ENCODE peak calls at places on chromosome 1, in eight cellular contexts. D, S, B, C, U, H, X and F are unnamed samples.

GRCh38 chr1:45802343-45803298 is 791 bp upstream of the MAST2 start:
- DNase-seq in B (peak; percentile 55), X (peak; percentile 79), U (no peak), S (peak; percentile 58), H (peak; percentile 97), D (peak; percentile 69), C (peak; percentile 44), F (peak; percentile 99)

GRCh38 chr1:33244143-33244808 is 12.0 kb upstream of the ZNF362 start:
- DNase-seq in S (no peak), B (no peak), U (no peak), C (no peak), H (peak; percentile 96), X (no peak), D (no peak), F (peak; percentile 90)

GRCh38 chr1:2334883-2335534 is 56.3 kb downstream of the MORN1 start:
- DNase-seq in D (no peak), H (no peak), S (no peak), C (no peak), B (no peak), U (no peak), X (no peak), F (no peak)

GRCh38 chr1:155893389-155894142 is 17.6 kb downstream of the RIT1 start:
- DNase-seq in S (no peak), D (peak; percentile 43), C (no peak), B (no peak), X (no peak), U (no peak), H (peak; percentile 94), F (peak; percentile 95)

GRCh38 chr1:165562576-165562975 is 18.8 kb downstream of the LRRC52 start:
- DNase-seq in C (no peak), H (peak; percentile 8), D (no peak), U (no peak), B (no peak), X (no peak), S (no peak), F (no peak)

GRCh38 chr1:194175251-194175650 is 988.8 kb upstream of the B3GALT2 start:
- DNase-seq in B (no peak), S (no peak), D (no peak), H (no peak), X (no peak), C (no peak), U (no peak), F (peak; percentile 46)

GRCh38 chr1:203990118-203990517 is 82.8 kb upstream of the SOX13 start:
- DNase-seq in C (no peak), U (no peak), S (no peak), B (no peak), X (no peak), H (no peak), D (no peak), F (no peak)

GRCh38 chr1:14254184-14254583 is 344.3 kb upstream of the KAZN start:
- DNase-seq in U (no peak), D (no peak), B (no peak), X (no peak), H (no peak), C (no peak), S (no peak), F (no peak)

GRCh38 chr1:109282497-109282951 is 421 bp downstream of the PSRC1 start:
- DNase-seq in C (no peak), U (no peak), B (no peak), X (no peak), S (no peak), H (no peak), D (no peak), F (no peak)